ENCODE peak calls at places on chromosomes 11 and 22, in four cellular contexts. E, V, Q and U are unnamed samples.
A peak's percentile ranks its signal among the peaks of the same experiment; 100 is the strongest.

GRCh38 chr11:45577755-45578154 is 87.7 kb downstream of the CHST1 start:
- DNase-seq in E (no peak), V (no peak), Q (no peak), U (no peak)

GRCh38 chr11:60771879-60772525 is 13.1 kb upstream of the MS4A10 start:
- DNase-seq in E (no peak), V (no peak), Q (no peak), U (no peak)

GRCh38 chr11:78030429-78031325 is 7.6 kb upstream of the KCTD14 start:
- DNase-seq in E (peak; percentile 80), V (no peak), Q (peak; percentile 69), U (peak; percentile 96)

GRCh38 chr11:66569076-66569475 is 670 bp upstream of the CTSF start:
- DNase-seq in E (no peak), V (no peak), Q (no peak), U (no peak)

GRCh38 chr11:68145120-68145866 is 24.1 kb upstream of the CHKA start:
- DNase-seq in E (no peak), V (no peak), Q (no peak), U (no peak)

GRCh38 chr22:37818397-37819099 is 4.6 kb upstream of the GALR3 start:
- DNase-seq in E (peak; percentile 38), V (no peak), Q (no peak), U (peak; percentile 55)

GRCh38 chr11:61549662-61550568 is 31.0 kb downstream of the SYT7 start:
- DNase-seq in E (no peak), V (no peak), Q (no peak), U (peak; percentile 59)

GRCh38 chr11:69746780-69747742 is 28.1 kb downstream of the FGF4 start:
- DNase-seq in E (no peak), V (no peak), Q (no peak), U (no peak)

GRCh38 chr11:97722065-97722464 is 1298.7 kb upstream of the CNTN5 start:
- DNase-seq in E (no peak), V (no peak), Q (peak; percentile 94), U (no peak)